ENCODE peak calls at places on chromosomes 3 and 15, in nine cellular contexts. J is neural crest cell, Z is AG10803, T is keratinocyte, A is hepatocyte, F is GM06990, M is GM20000, S is HL-60, C is Panc1. E is an unnamed sample.
A peak's percentile ranks its signal among the peaks of the same experiment; 100 is the strongest.

GRCh38 chr15:76169792-76170425 is 110.1 kb downstream of the TMEM266 start:
- DNase-seq in J (no peak), Z (peak; percentile 67), T (no peak), A (no peak), F (no peak), M (no peak), S (no peak), C (no peak), E (no peak)

GRCh38 chr15:89459271-89460038 is 36.9 kb downstream of the RHCG start:
- DNase-seq in J (no peak), Z (no peak), T (no peak), A (peak; percentile 42), F (no peak), M (no peak), S (no peak), C (no peak), E (no peak)

GRCh38 chr15:54082836-54083492 is 104.7 kb downstream of the UNC13C start:
- DNase-seq in J (peak; percentile 32), Z (no peak), T (no peak), A (no peak), F (no peak), M (peak; percentile 17), S (no peak), C (peak; percentile 18), E (peak; percentile 27)

GRCh38 chr3:129502641-129503386 is 25.6 kb upstream of the RHO start:
- DNase-seq in J (no peak), Z (no peak), T (no peak), A (no peak), F (no peak), M (no peak), S (no peak), C (no peak), E (no peak)

GRCh38 chr3:123315271-123315595 is 113.5 kb downstream of the SEC22A start:
- DNase-seq in J (no peak), Z (no peak), T (no peak), A (no peak), F (no peak), M (no peak), S (no peak), C (no peak), E (no peak)

GRCh38 chr15:91289324-91289723 is 189.3 kb downstream of the SV2B start:
- DNase-seq in J (no peak), Z (no peak), T (no peak), A (no peak), F (no peak), M (peak; percentile 16), S (peak; percentile 58), C (no peak), E (no peak)

GRCh38 chr3:131868203-131868602 is 166.6 kb downstream of the CPNE4 start:
- DNase-seq in J (no peak), Z (no peak), T (no peak), A (no peak), F (no peak), M (no peak), S (no peak), C (no peak), E (no peak)

GRCh38 chr3:16837602-16838001 is 47.2 kb upstream of the PLCL2 start:
- DNase-seq in J (no peak), Z (no peak), T (no peak), A (no peak), F (no peak), M (no peak), S (no peak), C (no peak), E (no peak)

GRCh38 chr3:122101646-122102045 is 46.5 kb downstream of the CD86 start:
- DNase-seq in J (no peak), Z (peak; percentile 43), T (no peak), A (peak; percentile 82), F (peak; percentile 70), M (peak; percentile 40), S (no peak), C (peak; percentile 36), E (peak; percentile 26)

GRCh38 chr3:134874737-134875413 is 79.8 kb downstream of the EPHB1 start:
- DNase-seq in J (no peak), Z (peak; percentile 8), T (no peak), A (peak; percentile 24), F (no peak), M (no peak), S (no peak), C (no peak), E (no peak)

GRCh38 chr3:53426918-53427317 is 67.5 kb upstream of the CACNA1D start:
- DNase-seq in J (no peak), Z (no peak), T (no peak), A (no peak), F (no peak), M (no peak), S (no peak), C (no peak), E (no peak)

DNA sequence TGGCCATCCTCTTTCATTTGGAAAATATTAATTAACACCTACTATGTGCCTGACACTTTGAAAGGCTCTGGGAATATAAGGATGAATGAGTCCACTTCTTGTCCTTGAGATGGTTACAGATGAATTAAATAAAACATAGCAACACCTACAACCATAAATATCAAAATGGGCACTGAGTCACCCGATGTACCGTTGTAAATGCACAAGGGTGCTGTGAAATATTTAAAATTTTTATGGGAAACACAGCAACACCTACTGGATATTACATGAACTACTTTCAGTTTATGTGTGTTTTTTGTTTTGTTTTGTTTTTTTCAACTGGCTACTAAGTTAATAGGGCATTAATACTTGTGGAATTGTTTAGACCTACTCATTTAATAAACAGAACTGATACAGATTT is 239.0 kb upstream of the NAALADL2 start:
- DNase-seq in J (no peak), Z (peak; percentile 19), T (no peak), A (no peak), F (no peak), M (no peak), S (no peak), C (no peak), E (no peak)
- TF ChIP-seq CTCF in J (peak; percentile 51), Z (peak; percentile 34), T (peak; percentile 30), A (peak; percentile 21), F (peak; percentile 17), M (no peak), S (peak; percentile 6), C (peak; percentile 44), E (no peak)

GRCh38 chr15:50686468-50687301 is at the start of gene TRPM7:
- DNase-seq in J (peak; percentile 77), Z (peak; percentile 84), T (no peak), A (peak; percentile 95), F (peak; percentile 97), M (peak; percentile 93), S (peak; percentile 77), C (peak; percentile 66), E (peak; percentile 93)
- TF ChIP-seq CTCF in J (no peak), Z (peak; percentile 6), T (no peak), A (no peak), F (no peak), M (no peak), S (no peak), C (no peak), E (no peak)

GRCh38 chr3:97975466-97975865 is 3.2 kb upstream of the RIOX2 start:
- DNase-seq in J (no peak), Z (no peak), T (no peak), A (no peak), F (no peak), M (no peak), S (no peak), C (no peak), E (no peak)
- TF ChIP-seq CTCF in J (peak; percentile 30), Z (peak; percentile 31), T (no peak), A (peak; percentile 23), F (no peak), M (no peak), S (no peak), C (no peak), E (no peak)

GRCh38 chr3:171700653-171701052 is 109.6 kb downstream of the PLD1 start:
- DNase-seq in J (no peak), Z (no peak), T (no peak), A (no peak), F (no peak), M (no peak), S (no peak), C (no peak), E (no peak)

GRCh38 chr3:171703144-171703543 is 107.1 kb downstream of the PLD1 start:
- DNase-seq in J (no peak), Z (no peak), T (no peak), A (no peak), F (no peak), M (no peak), S (no peak), C (no peak), E (no peak)

GRCh38 chr3:171704814-171705213 is 105.5 kb downstream of the PLD1 start:
- DNase-seq in J (no peak), Z (no peak), T (no peak), A (no peak), F (no peak), M (no peak), S (no peak), C (no peak), E (no peak)

GRCh38 chr3:171700157-171700556 is 110.1 kb downstream of the PLD1 start:
- DNase-seq in J (no peak), Z (no peak), T (no peak), A (no peak), F (no peak), M (no peak), S (no peak), C (no peak), E (no peak)

DNA sequence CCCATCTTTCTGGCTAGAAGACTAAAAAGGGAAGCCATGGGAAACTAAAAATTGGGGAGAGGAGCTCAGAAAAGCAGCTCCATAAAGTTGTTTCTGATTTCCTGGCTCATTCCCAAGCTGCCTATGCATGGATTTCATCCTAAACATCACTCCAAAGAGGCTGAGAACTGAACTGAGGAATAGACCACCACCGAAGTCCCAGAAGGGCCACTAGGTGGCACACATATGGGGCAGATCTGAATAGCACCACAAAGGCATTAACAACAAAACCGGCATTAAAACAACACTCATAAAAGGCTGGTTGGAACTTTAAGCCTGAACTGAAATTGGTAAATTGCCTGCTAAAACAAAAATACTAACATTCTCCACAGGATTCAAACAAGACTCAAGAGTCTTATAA is 106.3 kb downstream of the PLD1 start:
- DNase-seq in J (no peak), Z (peak; percentile 50), T (peak; percentile 5), A (no peak), F (no peak), M (peak; percentile 9), S (peak; percentile 2), C (no peak), E (no peak)
- TF ChIP-seq CTCF in J (peak; percentile 65), Z (peak; percentile 79), T (peak; percentile 71), A (peak; percentile 14), F (peak; percentile 67), M (peak; percentile 46), S (peak; percentile 58), C (peak; percentile 62), E (peak; percentile 39)

DNA sequence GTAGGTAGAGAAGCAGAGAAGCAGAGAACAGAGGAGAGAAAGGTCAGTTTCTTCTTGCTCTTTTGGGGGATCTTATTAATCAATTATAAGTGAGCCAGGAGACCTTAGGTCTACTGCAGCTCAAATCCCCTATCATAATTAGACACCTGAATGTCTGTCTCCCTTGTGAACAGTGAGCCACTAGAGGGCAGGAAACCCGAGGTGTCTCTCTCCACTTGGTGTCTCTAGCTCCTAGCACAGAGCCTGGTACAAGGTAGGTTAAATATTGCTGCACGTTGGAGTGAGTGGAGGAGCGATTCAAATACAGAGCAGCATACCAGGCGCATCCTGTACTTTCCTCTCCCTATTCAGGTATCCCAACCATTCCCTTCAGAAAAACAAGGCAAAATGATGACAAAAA is 2.0 kb upstream of the ST8SIA2 start:
- DNase-seq in J (peak; percentile 6), Z (peak; percentile 53), T (peak; percentile 19), A (peak; percentile 53), F (no peak), M (peak; percentile 47), S (no peak), C (no peak), E (peak; percentile 40)
- TF ChIP-seq CTCF in J (peak; percentile 59), Z (peak; percentile 74), T (peak; percentile 55), A (peak; percentile 47), F (peak; percentile 70), M (peak; percentile 42), S (peak; percentile 19), C (peak; percentile 77), E (peak; percentile 12)

GRCh38 chr15:100923076-100923475 is 3.9 kb downstream of the LRRK1 start:
- DNase-seq in J (no peak), Z (no peak), T (no peak), A (no peak), F (no peak), M (no peak), S (no peak), C (no peak), E (no peak)
- TF ChIP-seq CTCF in J (no peak), Z (no peak), T (no peak), A (no peak), F (no peak), M (no peak), S (no peak), C (no peak), E (no peak)